ENCODE peak calls at places on chromosomes 11 and 22, in four cellular contexts. One of them, this sample, is unnamed.

GRCh38 chr11:3132831-3133455 is 32.2 kb downstream of the OSBPL5 start:
- DNase-seq in fibroblast of pulmonary artery: no peak
- DNase-seq in keratinocyte: no peak
- DNase-seq in pancreas: peak
- DNase-seq in this sample: no peak

GRCh38 chr11:4539603-4540219 is 5.3 kb upstream of the OR52M1 start:
- DNase-seq in keratinocyte: no peak
- DNase-seq in pancreas: peak
- DNase-seq in fibroblast of pulmonary artery: peak
- DNase-seq in this sample: no peak

GRCh38 chr11:32221476-32222032 is 130.7 kb downstream of the RCN1 start:
- DNase-seq in fibroblast of pulmonary artery: no peak
- DNase-seq in pancreas: no peak
- DNase-seq in keratinocyte: no peak
- DNase-seq in this sample: no peak

GRCh38 chr11:111446404-111447152 is 65.6 kb downstream of the BTG4 start:
- DNase-seq in keratinocyte: peak
- DNase-seq in pancreas: no peak
- DNase-seq in fibroblast of pulmonary artery: peak
- DNase-seq in this sample: peak

GRCh38 chr22:19057999-19058491 is 64.2 kb downstream of the DGCR2 start:
- DNase-seq in fibroblast of pulmonary artery: no peak
- DNase-seq in keratinocyte: no peak
- DNase-seq in pancreas: no peak
- DNase-seq in this sample: no peak

GRCh38 chr22:24128631-24129601 is 52.4 kb upstream of the SUSD2 start:
- DNase-seq in keratinocyte: no peak
- DNase-seq in pancreas: no peak
- DNase-seq in fibroblast of pulmonary artery: no peak
- DNase-seq in this sample: no peak

GRCh38 chr11:113818426-113818825 is 38.8 kb downstream of the CLDN25 start:
- DNase-seq in fibroblast of pulmonary artery: peak
- DNase-seq in keratinocyte: peak
- DNase-seq in pancreas: no peak
- DNase-seq in this sample: no peak

GRCh38 chr11:65559951-65560537 is 1.9 kb upstream of the LTBP3 start:
- DNase-seq in keratinocyte: peak
- DNase-seq in pancreas: no peak
- DNase-seq in fibroblast of pulmonary artery: peak
- DNase-seq in this sample: no peak

GRCh38 chr11:134714021-134714656 is 302.1 kb upstream of the B3GAT1 start:
- DNase-seq in keratinocyte: no peak
- DNase-seq in fibroblast of pulmonary artery: no peak
- DNase-seq in pancreas: no peak
- DNase-seq in this sample: no peak

GRCh38 chr11:134120143-134120850 is 51.4 kb downstream of the JAM3 start:
- DNase-seq in keratinocyte: no peak
- DNase-seq in pancreas: no peak
- DNase-seq in fibroblast of pulmonary artery: peak
- DNase-seq in this sample: no peak

GRCh38 chr22:24952837-24953293 is 349 bp downstream of the KIAA1671 start:
- DNase-seq in keratinocyte: no peak
- DNase-seq in pancreas: no peak
- DNase-seq in fibroblast of pulmonary artery: peak
- DNase-seq in this sample: no peak

GRCh38 chr11:17528181-17528691 is 16.0 kb downstream of the USH1C start:
- DNase-seq in pancreas: peak
- DNase-seq in keratinocyte: no peak
- DNase-seq in fibroblast of pulmonary artery: peak
- DNase-seq in this sample: no peak

GRCh38 chr22:49660794-49661781 is 166.6 kb downstream of the BRD1 start:
- DNase-seq in fibroblast of pulmonary artery: no peak
- DNase-seq in keratinocyte: no peak
- DNase-seq in pancreas: peak
- DNase-seq in this sample: peak

GRCh38 chr11:69301491-69302401 is 7.8 kb downstream of the MYEOV start:
- DNase-seq in fibroblast of pulmonary artery: peak
- DNase-seq in pancreas: no peak
- DNase-seq in keratinocyte: peak
- DNase-seq in this sample: no peak

GRCh38 chr11:134340354-134340964 is 8.7 kb downstream of the GLB1L2 start:
- DNase-seq in pancreas: no peak
- DNase-seq in fibroblast of pulmonary artery: no peak
- DNase-seq in keratinocyte: no peak
- DNase-seq in this sample: no peak

GRCh38 chr22:39332441-39333064 is 13.1 kb upstream of the RPL3 start:
- DNase-seq in keratinocyte: no peak
- DNase-seq in pancreas: no peak
- DNase-seq in fibroblast of pulmonary artery: no peak
- DNase-seq in this sample: no peak

GRCh38 chr22:38802671-38803121 is 8.8 kb upstream of the DNAL4 start:
- DNase-seq in fibroblast of pulmonary artery: peak
- DNase-seq in keratinocyte: peak
- DNase-seq in pancreas: no peak
- DNase-seq in this sample: no peak

GRCh38 chr11:22079133-22079847 is 113.6 kb upstream of the ANO5 start:
- DNase-seq in fibroblast of pulmonary artery: no peak
- DNase-seq in pancreas: no peak
- DNase-seq in keratinocyte: no peak
- DNase-seq in this sample: no peak

GRCh38 chr11:64786308-64786707 is 8.0 kb upstream of the SF1 start:
- DNase-seq in keratinocyte: no peak
- DNase-seq in pancreas: peak
- DNase-seq in fibroblast of pulmonary artery: no peak
- DNase-seq in this sample: no peak

GRCh38 chr11:18700872-18701271 is 2.3 kb downstream of the TMEM86A start:
- DNase-seq in keratinocyte: no peak
- DNase-seq in fibroblast of pulmonary artery: no peak
- DNase-seq in pancreas: no peak
- DNase-seq in this sample: no peak

GRCh38 chr22:46830841-46831240 is 68.4 kb downstream of the TBC1D22A start:
- DNase-seq in keratinocyte: no peak
- DNase-seq in fibroblast of pulmonary artery: no peak
- DNase-seq in pancreas: no peak
- DNase-seq in this sample: no peak

GRCh38 chr22:37514526-37515051 is 4.6 kb downstream of the CARD10 start:
- DNase-seq in fibroblast of pulmonary artery: no peak
- DNase-seq in pancreas: no peak
- DNase-seq in keratinocyte: no peak
- DNase-seq in this sample: no peak

GRCh38 chr22:46007848-46008261 is 30.9 kb upstream of the WNT7B start:
- DNase-seq in pancreas: peak
- DNase-seq in fibroblast of pulmonary artery: peak
- DNase-seq in keratinocyte: peak
- DNase-seq in this sample: no peak

GRCh38 chr11:71247551-71248250 is 4.7 kb downstream of the SHANK2 start:
- DNase-seq in fibroblast of pulmonary artery: no peak
- DNase-seq in pancreas: peak
- DNase-seq in keratinocyte: no peak
- DNase-seq in this sample: no peak

GRCh38 chr22:25645266-25645665 is 80.8 kb downstream of the GRK3 start:
- DNase-seq in pancreas: no peak
- DNase-seq in keratinocyte: no peak
- DNase-seq in fibroblast of pulmonary artery: peak
- DNase-seq in this sample: no peak

GRCh38 chr22:47247609-47248240 is 485.3 kb downstream of the TBC1D22A start:
- DNase-seq in pancreas: no peak
- DNase-seq in keratinocyte: no peak
- DNase-seq in fibroblast of pulmonary artery: no peak
- DNase-seq in this sample: no peak

GRCh38 chr11:86537541-86538222 is 134.7 kb downstream of the ME3 start:
- DNase-seq in fibroblast of pulmonary artery: peak
- DNase-seq in keratinocyte: no peak
- DNase-seq in pancreas: no peak
- DNase-seq in this sample: no peak
- TF ChIP-seq CTCF in fibroblast of pulmonary artery: peak
- TF ChIP-seq CTCF in keratinocyte: peak
- TF ChIP-seq CTCF in pancreas: no peak
- TF ChIP-seq CTCF in this sample: no peak

DNA sequence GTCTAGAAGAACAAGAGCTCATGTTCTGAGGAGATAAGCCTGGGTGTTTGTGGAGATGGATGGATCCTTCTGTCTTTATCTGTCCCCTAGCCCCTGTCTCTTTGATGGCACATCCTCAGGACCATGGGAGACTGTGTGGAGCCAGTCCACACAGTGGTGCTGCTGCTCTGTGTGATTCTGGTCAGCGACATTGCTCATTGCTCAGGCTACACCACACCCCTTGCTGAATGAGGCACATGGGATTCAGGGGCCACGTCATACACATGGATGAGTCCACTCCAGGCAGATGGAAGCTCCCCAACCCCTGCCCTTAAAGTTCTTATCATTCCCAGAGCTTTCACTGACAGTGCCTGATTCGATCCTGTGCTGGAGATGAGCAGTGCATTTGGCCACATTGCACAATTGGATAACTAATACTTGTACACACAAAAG is 222.2 kb downstream of the NAV2 start:
- DNase-seq in fibroblast of pulmonary artery: peak
- DNase-seq in keratinocyte: no peak
- DNase-seq in pancreas: no peak
- DNase-seq in this sample: no peak
- TF ChIP-seq CTCF in fibroblast of pulmonary artery: no peak
- TF ChIP-seq CTCF in keratinocyte: peak
- TF ChIP-seq CTCF in pancreas: no peak
- TF ChIP-seq CTCF in this sample: no peak

GRCh38 chr22:22031571-22031970 is 49.0 kb upstream of the TOP3B start:
- DNase-seq in pancreas: no peak
- DNase-seq in keratinocyte: no peak
- DNase-seq in fibroblast of pulmonary artery: no peak
- DNase-seq in this sample: no peak

GRCh38 chr22:22032906-22033802 is 50.6 kb upstream of the TOP3B start:
- DNase-seq in fibroblast of pulmonary artery: no peak
- DNase-seq in pancreas: no peak
- DNase-seq in keratinocyte: no peak
- DNase-seq in this sample: no peak

GRCh38 chr22:22031183-22031560 is 48.6 kb upstream of the TOP3B start:
- DNase-seq in pancreas: no peak
- DNase-seq in fibroblast of pulmonary artery: no peak
- DNase-seq in keratinocyte: no peak
- DNase-seq in this sample: peak

GRCh38 chr22:22032099-22032905 is 49.7 kb upstream of the TOP3B start:
- DNase-seq in pancreas: no peak
- DNase-seq in fibroblast of pulmonary artery: no peak
- DNase-seq in keratinocyte: no peak
- DNase-seq in this sample: no peak

GRCh38 chr22:22030493-22031182 is 48.1 kb upstream of the TOP3B start:
- DNase-seq in pancreas: no peak
- DNase-seq in keratinocyte: no peak
- DNase-seq in fibroblast of pulmonary artery: peak
- DNase-seq in this sample: peak
- TF ChIP-seq CTCF in pancreas: no peak
- TF ChIP-seq CTCF in keratinocyte: peak
- TF ChIP-seq CTCF in fibroblast of pulmonary artery: peak
- TF ChIP-seq CTCF in this sample: no peak

DNA sequence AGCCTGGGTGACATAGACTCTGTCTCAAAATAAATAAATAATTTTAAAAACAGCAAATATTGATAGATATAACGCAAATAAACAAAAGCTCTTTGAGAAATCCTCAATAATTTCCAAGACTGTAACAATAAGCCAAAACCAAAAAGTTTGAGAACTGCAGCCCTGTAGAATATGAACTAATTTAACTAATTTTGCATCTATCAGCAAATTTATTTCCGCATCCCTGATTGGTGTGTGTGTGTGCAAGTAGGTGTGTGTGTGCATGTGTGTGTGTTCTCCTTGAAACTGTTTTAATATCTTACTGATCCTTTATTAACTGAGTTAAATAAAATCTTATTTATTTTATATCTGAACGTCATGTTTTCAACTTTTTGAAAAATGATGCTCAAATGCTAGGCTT is 67.0 kb upstream of the ISX start:
- DNase-seq in fibroblast of pulmonary artery: no peak
- DNase-seq in pancreas: no peak
- DNase-seq in keratinocyte: no peak
- DNase-seq in this sample: no peak
- TF ChIP-seq CTCF in fibroblast of pulmonary artery: no peak
- TF ChIP-seq CTCF in pancreas: no peak
- TF ChIP-seq CTCF in keratinocyte: no peak
- TF ChIP-seq CTCF in this sample: no peak

DNA sequence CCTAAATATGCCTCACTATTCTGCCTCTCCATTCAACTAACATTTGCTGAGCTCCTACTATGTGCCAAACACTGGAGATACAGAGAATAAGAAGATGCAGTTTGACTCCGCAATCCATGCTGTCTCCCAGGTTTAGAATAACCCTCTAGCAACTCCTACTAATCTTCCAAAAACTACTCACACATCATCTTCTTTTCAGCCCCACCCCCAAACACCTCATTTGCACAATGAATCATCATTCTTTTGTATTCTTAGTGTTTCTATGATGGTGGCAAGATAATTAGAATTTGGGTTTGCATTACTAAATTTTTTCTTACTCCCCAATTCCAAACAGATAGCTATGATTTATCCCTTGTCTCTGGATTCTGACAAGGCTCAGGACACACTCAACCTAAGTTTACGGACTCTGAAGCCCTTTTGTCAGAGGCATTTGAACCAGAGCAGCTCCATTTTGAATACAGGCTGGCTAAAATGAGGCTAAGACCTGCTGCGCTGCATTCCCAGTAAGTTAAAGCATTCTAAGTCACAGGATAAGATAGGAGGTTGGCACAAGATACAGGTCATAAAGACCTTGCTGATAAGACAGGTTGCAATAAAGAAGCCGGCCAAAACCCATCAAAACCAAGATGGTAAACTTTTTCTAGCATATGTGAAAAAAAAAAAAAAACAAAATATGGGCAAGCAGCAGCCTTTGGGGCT is 1038.9 kb downstream of the DLG2 start:
- DNase-seq in pancreas: no peak
- DNase-seq in keratinocyte: no peak
- DNase-seq in fibroblast of pulmonary artery: no peak
- DNase-seq in this sample: no peak
- TF ChIP-seq CTCF in pancreas: no peak
- TF ChIP-seq CTCF in keratinocyte: no peak
- TF ChIP-seq CTCF in fibroblast of pulmonary artery: no peak
- TF ChIP-seq CTCF in this sample: no peak

This sample was measured in activated B cell treated with CpG ODN at 0.5 μM for 24 hours.